ENCODE peak calls at places on chromosomes 1 and 21, in eight cellular contexts. One of them, this sample, is unnamed.

GRCh38 chr21:41752231-41752681 is 14.6 kb downstream of the RIPK4 start:
- DNase-seq in AG04450: no peak
- DNase-seq in HAP-1: no peak
- DNase-seq in fibroblast of lung: peak
- DNase-seq in right atrium auricular region: no peak
- DNase-seq in PC-9: peak
- DNase-seq in tibial artery: no peak
- DNase-seq in CD4-positive, CD25-positive, alpha-beta regulatory T cell: no peak
- DNase-seq in this sample: no peak

GRCh38 chr1:79588719-79589118 is 582.2 kb upstream of the ADGRL4 start:
- DNase-seq in right atrium auricular region: no peak
- DNase-seq in tibial artery: no peak
- DNase-seq in fibroblast of lung: no peak
- DNase-seq in HAP-1: no peak
- DNase-seq in PC-9: no peak
- DNase-seq in AG04450: no peak
- DNase-seq in CD4-positive, CD25-positive, alpha-beta regulatory T cell: no peak
- DNase-seq in this sample: no peak

GRCh38 chr1:111848852-111849545 is 93.3 kb downstream of the DDX20 start:
- DNase-seq in AG04450: no peak
- DNase-seq in HAP-1: no peak
- DNase-seq in right atrium auricular region: no peak
- DNase-seq in fibroblast of lung: no peak
- DNase-seq in PC-9: no peak
- DNase-seq in tibial artery: no peak
- DNase-seq in CD4-positive, CD25-positive, alpha-beta regulatory T cell: no peak
- DNase-seq in this sample: no peak

GRCh38 chr21:46071082-46071481 is 26.8 kb upstream of the COL6A2 start:
- DNase-seq in tibial artery: peak
- DNase-seq in HAP-1: no peak
- DNase-seq in fibroblast of lung: no peak
- DNase-seq in AG04450: no peak
- DNase-seq in PC-9: no peak
- DNase-seq in CD4-positive, CD25-positive, alpha-beta regulatory T cell: no peak
- DNase-seq in right atrium auricular region: peak
- DNase-seq in this sample: peak

GRCh38 chr1:35808376-35809155 is 750 bp downstream of the AGO4 start:
- DNase-seq in HAP-1: peak
- DNase-seq in right atrium auricular region: no peak
- DNase-seq in tibial artery: peak
- DNase-seq in AG04450: no peak
- DNase-seq in PC-9: no peak
- DNase-seq in CD4-positive, CD25-positive, alpha-beta regulatory T cell: peak
- DNase-seq in fibroblast of lung: peak
- DNase-seq in this sample: peak

GRCh38 chr1:198780376-198780775 is 141.5 kb downstream of the PTPRC start:
- DNase-seq in AG04450: no peak
- DNase-seq in tibial artery: no peak
- DNase-seq in right atrium auricular region: no peak
- DNase-seq in fibroblast of lung: peak
- DNase-seq in CD4-positive, CD25-positive, alpha-beta regulatory T cell: no peak
- DNase-seq in HAP-1: no peak
- DNase-seq in PC-9: no peak
- DNase-seq in this sample: no peak

GRCh38 chr1:185823471-185823870 is 89.3 kb downstream of the HMCN1 start:
- DNase-seq in PC-9: no peak
- DNase-seq in AG04450: no peak
- DNase-seq in right atrium auricular region: no peak
- DNase-seq in fibroblast of lung: peak
- DNase-seq in HAP-1: no peak
- DNase-seq in tibial artery: no peak
- DNase-seq in CD4-positive, CD25-positive, alpha-beta regulatory T cell: no peak
- DNase-seq in this sample: no peak

GRCh38 chr21:21025742-21026141 is 27.5 kb downstream of the NCAM2 start:
- DNase-seq in AG04450: no peak
- DNase-seq in PC-9: no peak
- DNase-seq in tibial artery: no peak
- DNase-seq in CD4-positive, CD25-positive, alpha-beta regulatory T cell: no peak
- DNase-seq in HAP-1: no peak
- DNase-seq in right atrium auricular region: no peak
- DNase-seq in fibroblast of lung: no peak
- DNase-seq in this sample: no peak

GRCh38 chr21:36509966-36510742 is 30.2 kb upstream of the CLDN14 start:
- DNase-seq in CD4-positive, CD25-positive, alpha-beta regulatory T cell: no peak
- DNase-seq in AG04450: no peak
- DNase-seq in PC-9: peak
- DNase-seq in HAP-1: no peak
- DNase-seq in fibroblast of lung: no peak
- DNase-seq in tibial artery: no peak
- DNase-seq in right atrium auricular region: no peak
- DNase-seq in this sample: no peak

GRCh38 chr21:27104749-27105439 is 138.0 kb upstream of the ADAMTS5 start:
- DNase-seq in right atrium auricular region: no peak
- DNase-seq in CD4-positive, CD25-positive, alpha-beta regulatory T cell: no peak
- DNase-seq in AG04450: no peak
- DNase-seq in HAP-1: no peak
- DNase-seq in PC-9: no peak
- DNase-seq in tibial artery: no peak
- DNase-seq in fibroblast of lung: no peak
- DNase-seq in this sample: no peak

GRCh38 chr1:187943606-187944403 is 1115.1 kb downstream of the PLA2G4A start:
- DNase-seq in PC-9: no peak
- DNase-seq in tibial artery: no peak
- DNase-seq in right atrium auricular region: no peak
- DNase-seq in fibroblast of lung: no peak
- DNase-seq in AG04450: no peak
- DNase-seq in HAP-1: no peak
- DNase-seq in CD4-positive, CD25-positive, alpha-beta regulatory T cell: no peak
- DNase-seq in this sample: no peak

GRCh38 chr1:147664206-147664605 is 6.1 kb downstream of the ACP6 start:
- DNase-seq in fibroblast of lung: peak
- DNase-seq in CD4-positive, CD25-positive, alpha-beta regulatory T cell: no peak
- DNase-seq in right atrium auricular region: no peak
- DNase-seq in HAP-1: no peak
- DNase-seq in tibial artery: no peak
- DNase-seq in AG04450: no peak
- DNase-seq in PC-9: no peak
- DNase-seq in this sample: no peak

GRCh38 chr21:46357684-46358425 is 33.9 kb downstream of the PCNT start:
- DNase-seq in HAP-1: no peak
- DNase-seq in AG04450: no peak
- DNase-seq in fibroblast of lung: no peak
- DNase-seq in tibial artery: no peak
- DNase-seq in PC-9: no peak
- DNase-seq in CD4-positive, CD25-positive, alpha-beta regulatory T cell: no peak
- DNase-seq in right atrium auricular region: no peak
- DNase-seq in this sample: peak

GRCh38 chr21:44462090-44462833 is 7.0 kb downstream of the LRRC3 start:
- DNase-seq in right atrium auricular region: no peak
- DNase-seq in HAP-1: no peak
- DNase-seq in fibroblast of lung: no peak
- DNase-seq in CD4-positive, CD25-positive, alpha-beta regulatory T cell: no peak
- DNase-seq in AG04450: no peak
- DNase-seq in tibial artery: peak
- DNase-seq in PC-9: no peak
- DNase-seq in this sample: no peak

GRCh38 chr1:67723620-67724019 is 38.6 kb downstream of the GADD45A start:
- DNase-seq in HAP-1: no peak
- DNase-seq in tibial artery: no peak
- DNase-seq in PC-9: peak
- DNase-seq in CD4-positive, CD25-positive, alpha-beta regulatory T cell: peak
- DNase-seq in fibroblast of lung: peak
- DNase-seq in right atrium auricular region: no peak
- DNase-seq in AG04450: no peak
- DNase-seq in this sample: no peak

GRCh38 chr1:48246727-48247126 is 24.2 kb downstream of the SLC5A9 start:
- DNase-seq in tibial artery: no peak
- DNase-seq in HAP-1: no peak
- DNase-seq in AG04450: no peak
- DNase-seq in CD4-positive, CD25-positive, alpha-beta regulatory T cell: no peak
- DNase-seq in right atrium auricular region: no peak
- DNase-seq in PC-9: no peak
- DNase-seq in fibroblast of lung: no peak
- DNase-seq in this sample: no peak

GRCh38 chr1:63773815-63774616 is at the start of gene ROR1:
- DNase-seq in CD4-positive, CD25-positive, alpha-beta regulatory T cell: peak
- DNase-seq in right atrium auricular region: peak
- DNase-seq in AG04450: no peak
- DNase-seq in fibroblast of lung: peak
- DNase-seq in HAP-1: peak
- DNase-seq in tibial artery: peak
- DNase-seq in PC-9: peak
- DNase-seq in this sample: peak
- H3K4me3 ChIP-seq in CD4-positive, CD25-positive, alpha-beta regulatory T cell: no peak
- H3K4me3 ChIP-seq in right atrium auricular region: peak
- H3K4me3 ChIP-seq in AG04450: peak
- H3K4me3 ChIP-seq in fibroblast of lung: peak
- H3K4me3 ChIP-seq in HAP-1: peak
- H3K4me3 ChIP-seq in tibial artery: peak
- H3K4me3 ChIP-seq in PC-9: peak
- H3K4me3 ChIP-seq in this sample: peak

GRCh38 chr1:10793129-10793651 is 3.3 kb downstream of the CASZ1 start:
- DNase-seq in PC-9: peak
- DNase-seq in CD4-positive, CD25-positive, alpha-beta regulatory T cell: no peak
- DNase-seq in AG04450: no peak
- DNase-seq in fibroblast of lung: peak
- DNase-seq in tibial artery: no peak
- DNase-seq in HAP-1: no peak
- DNase-seq in right atrium auricular region: no peak
- DNase-seq in this sample: no peak

GRCh38 chr1:10796029-10796944 is at the start of gene CASZ1:
- DNase-seq in tibial artery: peak
- DNase-seq in PC-9: peak
- DNase-seq in AG04450: peak
- DNase-seq in fibroblast of lung: peak
- DNase-seq in right atrium auricular region: peak
- DNase-seq in CD4-positive, CD25-positive, alpha-beta regulatory T cell: no peak
- DNase-seq in HAP-1: peak
- DNase-seq in this sample: peak

GRCh38 chr1:10791117-10791951 is 5.1 kb downstream of the CASZ1 start:
- DNase-seq in HAP-1: no peak
- DNase-seq in AG04450: no peak
- DNase-seq in PC-9: peak
- DNase-seq in tibial artery: no peak
- DNase-seq in right atrium auricular region: no peak
- DNase-seq in CD4-positive, CD25-positive, alpha-beta regulatory T cell: no peak
- DNase-seq in fibroblast of lung: no peak
- DNase-seq in this sample: no peak

GRCh38 chr1:10795305-10796021 is 983 bp downstream of the CASZ1 start:
- DNase-seq in fibroblast of lung: peak
- DNase-seq in HAP-1: no peak
- DNase-seq in right atrium auricular region: no peak
- DNase-seq in CD4-positive, CD25-positive, alpha-beta regulatory T cell: no peak
- DNase-seq in AG04450: no peak
- DNase-seq in tibial artery: no peak
- DNase-seq in PC-9: no peak
- DNase-seq in this sample: no peak

DNA sequence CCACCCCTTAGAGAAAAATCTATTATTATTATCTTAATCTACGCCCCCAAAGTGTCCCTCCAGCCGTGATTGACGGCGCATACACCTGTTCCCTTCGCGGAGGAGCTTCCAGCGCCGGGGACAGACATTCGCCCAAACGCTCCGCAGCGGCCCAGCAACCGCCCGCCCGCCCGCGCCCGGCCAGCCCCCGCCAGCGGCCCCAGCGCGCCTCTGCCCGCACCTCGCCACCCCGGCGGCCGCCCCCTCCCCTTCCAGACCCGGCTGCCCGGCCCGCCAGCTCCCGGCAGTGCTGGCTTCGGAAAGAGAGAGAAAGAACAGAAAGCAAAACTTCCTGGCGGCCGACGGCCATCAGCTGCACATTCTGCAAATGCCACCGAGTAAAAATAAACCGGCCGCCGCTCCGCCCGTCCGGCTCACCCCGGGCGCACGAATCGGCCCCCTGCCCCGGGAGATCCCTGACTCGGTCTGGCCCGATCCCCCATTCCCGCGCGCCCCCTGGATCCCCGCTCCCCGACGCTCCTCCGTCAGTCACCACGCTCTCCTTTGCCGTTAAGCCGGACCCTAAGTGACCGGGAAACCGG is 1.6 kb downstream of the CASZ1 start:
- DNase-seq in PC-9: no peak
- DNase-seq in fibroblast of lung: peak
- DNase-seq in right atrium auricular region: no peak
- DNase-seq in CD4-positive, CD25-positive, alpha-beta regulatory T cell: no peak
- DNase-seq in AG04450: no peak
- DNase-seq in tibial artery: no peak
- DNase-seq in HAP-1: no peak
- DNase-seq in this sample: peak
- H3K4me3 ChIP-seq in PC-9: peak
- H3K4me3 ChIP-seq in fibroblast of lung: peak
- H3K4me3 ChIP-seq in right atrium auricular region: peak
- H3K4me3 ChIP-seq in CD4-positive, CD25-positive, alpha-beta regulatory T cell: no peak
- H3K4me3 ChIP-seq in AG04450: peak
- H3K4me3 ChIP-seq in tibial artery: peak
- H3K4me3 ChIP-seq in HAP-1: peak
- H3K4me3 ChIP-seq in this sample: peak

DNA sequence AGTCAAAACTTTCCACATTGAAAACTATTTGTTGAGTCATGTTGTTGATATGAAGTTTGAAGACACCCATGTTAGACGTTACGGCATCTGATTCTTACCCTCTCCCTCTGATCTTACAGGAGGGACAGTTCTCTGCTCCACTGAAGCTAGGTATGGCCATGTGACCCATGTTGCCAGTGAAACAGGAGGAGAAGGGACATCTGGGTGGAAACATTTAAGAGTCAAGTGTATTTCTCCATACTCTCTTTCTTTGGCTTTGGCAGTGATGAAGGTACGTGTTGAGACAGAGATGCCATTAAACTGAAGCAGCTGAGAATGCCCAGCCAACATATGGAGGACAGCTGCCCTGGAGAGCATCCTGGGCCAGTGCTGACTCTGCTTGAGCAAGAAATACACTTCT is 198.4 kb upstream of the PTGFR start:
- DNase-seq in PC-9: no peak
- DNase-seq in right atrium auricular region: no peak
- DNase-seq in AG04450: no peak
- DNase-seq in HAP-1: no peak
- DNase-seq in CD4-positive, CD25-positive, alpha-beta regulatory T cell: no peak
- DNase-seq in fibroblast of lung: no peak
- DNase-seq in tibial artery: no peak
- DNase-seq in this sample: no peak
- H3K4me3 ChIP-seq in PC-9: no peak
- H3K4me3 ChIP-seq in right atrium auricular region: no peak
- H3K4me3 ChIP-seq in AG04450: no peak
- H3K4me3 ChIP-seq in HAP-1: no peak
- H3K4me3 ChIP-seq in CD4-positive, CD25-positive, alpha-beta regulatory T cell: no peak
- H3K4me3 ChIP-seq in fibroblast of lung: no peak
- H3K4me3 ChIP-seq in tibial artery: no peak
- H3K4me3 ChIP-seq in this sample: no peak

DNA sequence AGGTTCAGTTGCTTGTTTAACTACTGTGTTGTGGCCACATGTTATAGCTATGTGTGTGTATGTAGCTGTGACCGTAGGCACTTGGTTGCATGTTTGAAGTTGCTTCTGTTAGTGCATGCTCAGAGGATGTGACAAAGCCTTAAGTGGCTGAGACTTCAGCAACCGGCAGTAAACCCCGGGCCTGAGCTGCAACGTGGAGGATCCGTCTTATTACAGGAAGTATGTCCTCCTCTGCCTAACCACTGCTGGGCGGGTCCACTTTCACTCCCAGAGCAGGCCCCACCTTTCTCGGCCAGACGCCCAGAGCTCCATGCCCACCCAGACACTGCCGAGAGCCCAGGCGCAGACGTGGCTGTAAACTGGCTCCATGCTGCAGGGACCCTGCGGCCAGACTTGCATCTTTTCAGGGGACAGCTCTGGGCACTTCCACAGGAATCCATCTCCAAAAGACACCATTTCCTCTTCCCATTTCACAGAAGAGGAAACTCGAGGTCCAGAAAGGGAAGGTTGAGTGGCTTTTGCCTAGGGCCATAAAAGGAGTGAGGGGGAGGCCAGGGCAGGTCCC is 2.2 kb downstream of the TCEA3 start:
- DNase-seq in HAP-1: no peak
- DNase-seq in tibial artery: peak
- DNase-seq in CD4-positive, CD25-positive, alpha-beta regulatory T cell: peak
- DNase-seq in fibroblast of lung: peak
- DNase-seq in PC-9: no peak
- DNase-seq in right atrium auricular region: peak
- DNase-seq in AG04450: peak
- DNase-seq in this sample: peak
- H3K4me3 ChIP-seq in HAP-1: no peak
- H3K4me3 ChIP-seq in tibial artery: peak
- H3K4me3 ChIP-seq in CD4-positive, CD25-positive, alpha-beta regulatory T cell: peak
- H3K4me3 ChIP-seq in fibroblast of lung: no peak
- H3K4me3 ChIP-seq in PC-9: no peak
- H3K4me3 ChIP-seq in right atrium auricular region: peak
- H3K4me3 ChIP-seq in AG04450: peak
- H3K4me3 ChIP-seq in this sample: peak

This sample was measured in psoas muscle.